ENCODE peak calls at places on chromosomes 11 and 22, in nine cellular contexts. One of them, this sample, is unnamed.

GRCh38 chr11:63841554-63841953 is 2.6 kb downstream of the MARK2 start:
- DNase-seq in M059J: peak
- DNase-seq in stimulated activated CD8-positive, alpha-beta memory T cell treated with anti-CD3 and anti-CD28 coated beads, Interleukin-4, amount 100 ng/mL, for 1 hour: no peak
- DNase-seq in CD8-positive, alpha-beta memory T cell: no peak
- DNase-seq in CD8-positive, alpha-beta T cell: no peak
- DNase-seq in Calu3: peak
- DNase-seq in hepatic stellate cell: no peak
- DNase-seq in activated naive CD4-positive, alpha-beta T cell: no peak
- DNase-seq in body of pancreas: no peak
- DNase-seq in this sample: no peak

GRCh38 chr11:76625787-76626186 is 44.8 kb downstream of the LRRC32 start:
- DNase-seq in M059J: no peak
- DNase-seq in stimulated activated CD8-positive, alpha-beta memory T cell treated with anti-CD3 and anti-CD28 coated beads, Interleukin-4, amount 100 ng/mL, for 1 hour: no peak
- DNase-seq in CD8-positive, alpha-beta memory T cell: no peak
- DNase-seq in CD8-positive, alpha-beta T cell: no peak
- DNase-seq in Calu3: no peak
- DNase-seq in hepatic stellate cell: no peak
- DNase-seq in activated naive CD4-positive, alpha-beta T cell: no peak
- DNase-seq in body of pancreas: no peak
- DNase-seq in this sample: no peak

GRCh38 chr11:112025682-112026081 is 474 bp downstream of the DLAT start:
- DNase-seq in M059J: peak
- DNase-seq in stimulated activated CD8-positive, alpha-beta memory T cell treated with anti-CD3 and anti-CD28 coated beads, Interleukin-4, amount 100 ng/mL, for 1 hour: no peak
- DNase-seq in CD8-positive, alpha-beta memory T cell: no peak
- DNase-seq in CD8-positive, alpha-beta T cell: no peak
- DNase-seq in Calu3: no peak
- DNase-seq in hepatic stellate cell: peak
- DNase-seq in activated naive CD4-positive, alpha-beta T cell: no peak
- DNase-seq in body of pancreas: no peak
- DNase-seq in this sample: peak

GRCh38 chr22:24529898-24530297 is 25.0 kb downstream of the GUCD1 start:
- DNase-seq in M059J: no peak
- DNase-seq in stimulated activated CD8-positive, alpha-beta memory T cell treated with anti-CD3 and anti-CD28 coated beads, Interleukin-4, amount 100 ng/mL, for 1 hour: no peak
- DNase-seq in CD8-positive, alpha-beta memory T cell: no peak
- DNase-seq in CD8-positive, alpha-beta T cell: no peak
- DNase-seq in Calu3: no peak
- DNase-seq in hepatic stellate cell: no peak
- DNase-seq in activated naive CD4-positive, alpha-beta T cell: no peak
- DNase-seq in body of pancreas: no peak
- DNase-seq in this sample: no peak

GRCh38 chr11:76663912-76664440 is 6.6 kb downstream of the LRRC32 start:
- DNase-seq in M059J: no peak
- DNase-seq in stimulated activated CD8-positive, alpha-beta memory T cell treated with anti-CD3 and anti-CD28 coated beads, Interleukin-4, amount 100 ng/mL, for 1 hour: no peak
- DNase-seq in CD8-positive, alpha-beta memory T cell: no peak
- DNase-seq in CD8-positive, alpha-beta T cell: no peak
- DNase-seq in Calu3: no peak
- DNase-seq in hepatic stellate cell: no peak
- DNase-seq in activated naive CD4-positive, alpha-beta T cell: no peak
- DNase-seq in body of pancreas: no peak
- DNase-seq in this sample: no peak

GRCh38 chr11:134037093-134037908 is 31.6 kb upstream of the JAM3 start:
- DNase-seq in M059J: peak
- DNase-seq in stimulated activated CD8-positive, alpha-beta memory T cell treated with anti-CD3 and anti-CD28 coated beads, Interleukin-4, amount 100 ng/mL, for 1 hour: peak
- DNase-seq in CD8-positive, alpha-beta memory T cell: peak
- DNase-seq in CD8-positive, alpha-beta T cell: peak
- DNase-seq in Calu3: peak
- DNase-seq in hepatic stellate cell: peak
- DNase-seq in activated naive CD4-positive, alpha-beta T cell: peak
- DNase-seq in body of pancreas: peak
- DNase-seq in this sample: peak

GRCh38 chr11:1670928-1671371 is 26.0 kb upstream of the KRTAP5-6 start:
- DNase-seq in M059J: no peak
- DNase-seq in stimulated activated CD8-positive, alpha-beta memory T cell treated with anti-CD3 and anti-CD28 coated beads, Interleukin-4, amount 100 ng/mL, for 1 hour: no peak
- DNase-seq in CD8-positive, alpha-beta memory T cell: no peak
- DNase-seq in CD8-positive, alpha-beta T cell: no peak
- DNase-seq in Calu3: no peak
- DNase-seq in hepatic stellate cell: no peak
- DNase-seq in activated naive CD4-positive, alpha-beta T cell: no peak
- DNase-seq in body of pancreas: no peak
- DNase-seq in this sample: no peak

GRCh38 chr11:110720646-110721283 is 8.5 kb upstream of the ARHGAP20 start:
- DNase-seq in M059J: no peak
- DNase-seq in stimulated activated CD8-positive, alpha-beta memory T cell treated with anti-CD3 and anti-CD28 coated beads, Interleukin-4, amount 100 ng/mL, for 1 hour: no peak
- DNase-seq in CD8-positive, alpha-beta memory T cell: no peak
- DNase-seq in CD8-positive, alpha-beta T cell: no peak
- DNase-seq in Calu3: no peak
- DNase-seq in hepatic stellate cell: no peak
- DNase-seq in activated naive CD4-positive, alpha-beta T cell: no peak
- DNase-seq in body of pancreas: no peak
- DNase-seq in this sample: no peak

GRCh38 chr11:117704416-117705150 is 92.4 kb downstream of the DSCAML1 start:
- DNase-seq in M059J: no peak
- DNase-seq in stimulated activated CD8-positive, alpha-beta memory T cell treated with anti-CD3 and anti-CD28 coated beads, Interleukin-4, amount 100 ng/mL, for 1 hour: no peak
- DNase-seq in CD8-positive, alpha-beta memory T cell: no peak
- DNase-seq in CD8-positive, alpha-beta T cell: no peak
- DNase-seq in Calu3: no peak
- DNase-seq in hepatic stellate cell: no peak
- DNase-seq in activated naive CD4-positive, alpha-beta T cell: no peak
- DNase-seq in body of pancreas: no peak
- DNase-seq in this sample: no peak

GRCh38 chr11:116772443-116773202 is at the start of gene BUD13:
- DNase-seq in M059J: peak
- DNase-seq in stimulated activated CD8-positive, alpha-beta memory T cell treated with anti-CD3 and anti-CD28 coated beads, Interleukin-4, amount 100 ng/mL, for 1 hour: peak
- DNase-seq in CD8-positive, alpha-beta memory T cell: peak
- DNase-seq in CD8-positive, alpha-beta T cell: peak
- DNase-seq in Calu3: peak
- DNase-seq in hepatic stellate cell: peak
- DNase-seq in activated naive CD4-positive, alpha-beta T cell: peak
- DNase-seq in body of pancreas: peak
- DNase-seq in this sample: peak

GRCh38 chr11:130103296-130103814 is 33.7 kb downstream of the APLP2 start:
- DNase-seq in M059J: peak
- DNase-seq in stimulated activated CD8-positive, alpha-beta memory T cell treated with anti-CD3 and anti-CD28 coated beads, Interleukin-4, amount 100 ng/mL, for 1 hour: no peak
- DNase-seq in CD8-positive, alpha-beta memory T cell: no peak
- DNase-seq in CD8-positive, alpha-beta T cell: no peak
- DNase-seq in Calu3: no peak
- DNase-seq in hepatic stellate cell: peak
- DNase-seq in activated naive CD4-positive, alpha-beta T cell: no peak
- DNase-seq in body of pancreas: no peak
- DNase-seq in this sample: peak

GRCh38 chr11:5932671-5933070 is 9.4 kb upstream of the OR56A3 start:
- DNase-seq in M059J: no peak
- DNase-seq in stimulated activated CD8-positive, alpha-beta memory T cell treated with anti-CD3 and anti-CD28 coated beads, Interleukin-4, amount 100 ng/mL, for 1 hour: no peak
- DNase-seq in CD8-positive, alpha-beta memory T cell: no peak
- DNase-seq in CD8-positive, alpha-beta T cell: no peak
- DNase-seq in Calu3: no peak
- DNase-seq in hepatic stellate cell: no peak
- DNase-seq in activated naive CD4-positive, alpha-beta T cell: no peak
- DNase-seq in body of pancreas: no peak
- DNase-seq in this sample: no peak

GRCh38 chr22:20131856-20132685 is 467 bp downstream of the ZDHHC8 start:
- DNase-seq in M059J: no peak
- DNase-seq in stimulated activated CD8-positive, alpha-beta memory T cell treated with anti-CD3 and anti-CD28 coated beads, Interleukin-4, amount 100 ng/mL, for 1 hour: no peak
- DNase-seq in CD8-positive, alpha-beta memory T cell: peak
- DNase-seq in CD8-positive, alpha-beta T cell: no peak
- DNase-seq in Calu3: peak
- DNase-seq in hepatic stellate cell: no peak
- DNase-seq in activated naive CD4-positive, alpha-beta T cell: no peak
- DNase-seq in body of pancreas: peak
- DNase-seq in this sample: no peak

GRCh38 chr11:73404048-73404447 is 27.8 kb downstream of the RELT start:
- DNase-seq in M059J: peak
- DNase-seq in stimulated activated CD8-positive, alpha-beta memory T cell treated with anti-CD3 and anti-CD28 coated beads, Interleukin-4, amount 100 ng/mL, for 1 hour: no peak
- DNase-seq in CD8-positive, alpha-beta memory T cell: no peak
- DNase-seq in CD8-positive, alpha-beta T cell: no peak
- DNase-seq in Calu3: peak
- DNase-seq in hepatic stellate cell: peak
- DNase-seq in activated naive CD4-positive, alpha-beta T cell: no peak
- DNase-seq in body of pancreas: no peak
- DNase-seq in this sample: no peak

GRCh38 chr11:118169300-118170140 is 6.9 kb downstream of the SCN2B start:
- DNase-seq in M059J: no peak
- DNase-seq in stimulated activated CD8-positive, alpha-beta memory T cell treated with anti-CD3 and anti-CD28 coated beads, Interleukin-4, amount 100 ng/mL, for 1 hour: no peak
- DNase-seq in CD8-positive, alpha-beta memory T cell: no peak
- DNase-seq in CD8-positive, alpha-beta T cell: no peak
- DNase-seq in Calu3: no peak
- DNase-seq in hepatic stellate cell: no peak
- DNase-seq in activated naive CD4-positive, alpha-beta T cell: no peak
- DNase-seq in body of pancreas: no peak
- DNase-seq in this sample: no peak

GRCh38 chr11:62889484-62890437 is 9.1 kb downstream of the SLC3A2 start:
- DNase-seq in M059J: peak
- DNase-seq in stimulated activated CD8-positive, alpha-beta memory T cell treated with anti-CD3 and anti-CD28 coated beads, Interleukin-4, amount 100 ng/mL, for 1 hour: no peak
- DNase-seq in CD8-positive, alpha-beta memory T cell: no peak
- DNase-seq in CD8-positive, alpha-beta T cell: no peak
- DNase-seq in Calu3: no peak
- DNase-seq in hepatic stellate cell: no peak
- DNase-seq in activated naive CD4-positive, alpha-beta T cell: no peak
- DNase-seq in body of pancreas: no peak
- DNase-seq in this sample: peak

This sample was measured in HTR-8/SVneo.